ENCODE peak calls at places on chromosomes 11 and 22, in five cellular contexts. J is H9, W is astrocyte of the spinal cord, Y is lower leg skin, T is OCI-LY7. K is an unnamed sample.

GRCh38 chr22:49856766-49857618 is 3.3 kb downstream of the ZBED4 start:
- DNase-seq in J (no peak), W (no peak), Y (no peak), T (no peak), K (no peak)

GRCh38 chr11:68051191-68052136 is 12.6 kb downstream of the TCIRG1 start:
- DNase-seq in J (peak), W (no peak), Y (no peak), T (no peak), K (no peak)

GRCh38 chr11:60305906-60306619 is 21.0 kb upstream of the MS4A6E start:
- DNase-seq in J (no peak), W (peak), Y (no peak), T (no peak), K (no peak)

GRCh38 chr11:129681344-129682114 is 134.1 kb upstream of the TMEM45B start:
- DNase-seq in J (no peak), W (no peak), Y (peak), T (no peak), K (peak)

GRCh38 chr11:118305726-118306125 is 1.2 kb downstream of the CD3E start:
- DNase-seq in J (no peak), W (no peak), Y (no peak), T (no peak), K (no peak)

GRCh38 chr11:64173616-64174355 is 7.9 kb upstream of the MACROD1 start:
- DNase-seq in J (no peak), W (no peak), Y (no peak), T (no peak), K (no peak)

GRCh38 chr11:33457948-33458347 is 200.8 kb downstream of the HIPK3 start:
- DNase-seq in J (no peak), W (no peak), Y (no peak), T (no peak), K (no peak)

GRCh38 chr11:121754603-121755002 is 301.8 kb upstream of the SORL1-AS1 start:
- DNase-seq in J (no peak), W (no peak), Y (peak), T (no peak), K (no peak)

GRCh38 chr22:17706451-17706900 is 67.8 kb downstream of the BID start:
- DNase-seq in J (peak), W (peak), Y (no peak), T (peak), K (peak)

GRCh38 chr11:109734602-109735001 is 312.6 kb downstream of the C11orf87 start:
- DNase-seq in J (no peak), W (no peak), Y (no peak), T (no peak), K (no peak)

GRCh38 chr22:31876156-31877035 is 67.9 kb upstream of the YWHAH start:
- DNase-seq in J (no peak), W (no peak), Y (no peak), T (no peak), K (no peak)

GRCh38 chr11:44893250-44894216 is 57.1 kb downstream of the TP53I11 start:
- DNase-seq in J (no peak), W (no peak), Y (no peak), T (no peak), K (no peak)

GRCh38 chr11:61760946-61761345 is 8.5 kb downstream of the MYRF start:
- DNase-seq in J (no peak), W (no peak), Y (no peak), T (no peak), K (no peak)

GRCh38 chr11:128879817-128880216 is 11.3 kb upstream of the KCNJ5 start:
- DNase-seq in J (no peak), W (no peak), Y (no peak), T (no peak), K (no peak)

GRCh38 chr11:61516191-61516590 is 7.6 kb downstream of the LRRC10B start:
- DNase-seq in J (peak), W (no peak), Y (no peak), T (no peak), K (no peak)

GRCh38 chr22:44648085-44648820 is 53.8 kb upstream of the PRR5 start:
- DNase-seq in J (peak), W (no peak), Y (peak), T (no peak), K (no peak)

GRCh38 chr11:101944896-101945295 is 28.6 kb upstream of the ANGPTL5 start:
- DNase-seq in J (no peak), W (no peak), Y (no peak), T (no peak), K (no peak)

GRCh38 chr11:60762851-60763691 is 6.4 kb downstream of the MS4A15 start:
- DNase-seq in J (no peak), W (no peak), Y (no peak), T (peak), K (no peak)

GRCh38 chr11:65619281-65619928 is 3.8 kb downstream of the PCNX3 start:
- DNase-seq in J (no peak), W (no peak), Y (no peak), T (no peak), K (no peak)

GRCh38 chr11:102253018-102253775 is 64.1 kb upstream of the BIRC3 start:
- DNase-seq in J (peak), W (no peak), Y (no peak), T (no peak), K (no peak)

GRCh38 chr11:41789376-41789775 is 329.9 kb upstream of the LRRC4C start:
- DNase-seq in J (no peak), W (no peak), Y (no peak), T (no peak), K (no peak)

GRCh38 chr11:12673601-12673923 is 659 bp upstream of the TEAD1 start:
- DNase-seq in J (no peak), W (no peak), Y (no peak), T (no peak), K (no peak)
- TF ChIP-seq CTCF in J (no peak), W (no peak), Y (no peak), T (no peak), K (no peak)

DNA sequence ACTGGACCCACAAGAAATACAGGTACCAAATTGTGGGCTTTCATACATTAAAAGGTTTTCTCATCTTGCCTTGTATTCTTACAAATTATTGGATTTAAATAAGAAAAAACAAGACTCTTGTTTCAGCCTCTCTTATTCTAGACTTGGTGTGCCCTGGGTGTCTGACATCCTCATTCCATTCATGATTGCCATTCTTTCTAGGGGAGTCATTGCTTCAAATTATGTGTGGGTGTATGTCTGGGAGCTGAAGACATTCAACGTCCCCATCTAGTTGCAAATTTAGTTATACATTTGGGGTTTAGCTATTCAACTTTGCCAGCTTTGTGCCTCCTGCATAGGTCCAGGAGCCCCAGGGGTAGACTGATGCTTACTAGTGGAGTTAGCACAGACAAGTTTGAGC is 18.1 kb downstream of the MAML2 start:
- DNase-seq in J (no peak), W (peak), Y (no peak), T (no peak), K (no peak)
- TF ChIP-seq CTCF in J (no peak), W (no peak), Y (no peak), T (no peak), K (no peak)

GRCh38 chr11:112839051-112839450 is 122.2 kb upstream of the NCAM1 start:
- DNase-seq in J (no peak), W (no peak), Y (no peak), T (no peak), K (no peak)

GRCh38 chr11:112841719-112842118 is 119.5 kb upstream of the NCAM1 start:
- DNase-seq in J (no peak), W (no peak), Y (no peak), T (no peak), K (peak)

GRCh38 chr11:112834277-112834755 is 126.9 kb upstream of the NCAM1 start:
- DNase-seq in J (no peak), W (no peak), Y (no peak), T (no peak), K (no peak)

GRCh38 chr11:112835556-112835955 is 125.7 kb upstream of the NCAM1 start:
- DNase-seq in J (no peak), W (no peak), Y (no peak), T (no peak), K (no peak)

GRCh38 chr11:112837162-112837826 is 123.9 kb upstream of the NCAM1 start:
- DNase-seq in J (peak), W (no peak), Y (no peak), T (no peak), K (no peak)
- TF ChIP-seq CTCF in J (peak), W (peak), Y (no peak), T (peak), K (no peak)

GRCh38 chr11:93773601-93774200 is 10.4 kb upstream of the MED17 start:
- DNase-seq in J (no peak), W (no peak), Y (no peak), T (no peak), K (no peak)

GRCh38 chr11:93772123-93772522 is 12.0 kb upstream of the MED17 start:
- DNase-seq in J (no peak), W (no peak), Y (no peak), T (no peak), K (no peak)

GRCh38 chr11:93770160-93770559 is 13.9 kb upstream of the MED17 start:
- DNase-seq in J (no peak), W (no peak), Y (no peak), T (no peak), K (no peak)

GRCh38 chr11:93773045-93773477 is 11.0 kb upstream of the MED17 start:
- DNase-seq in J (peak), W (no peak), Y (no peak), T (no peak), K (no peak)

GRCh38 chr11:93775289-93775688 is 8.8 kb upstream of the MED17 start:
- DNase-seq in J (peak), W (no peak), Y (no peak), T (peak), K (no peak)
- TF ChIP-seq CTCF in J (peak), W (peak), Y (no peak), T (peak), K (peak)

GRCh38 chr22:46843691-46844297 is 81.3 kb downstream of the TBC1D22A start:
- DNase-seq in J (no peak), W (peak), Y (peak), T (no peak), K (no peak)

GRCh38 chr22:46844606-46845210 is 82.3 kb downstream of the TBC1D22A start:
- DNase-seq in J (no peak), W (no peak), Y (peak), T (no peak), K (no peak)

GRCh38 chr22:46846832-46847355 is 84.4 kb downstream of the TBC1D22A start:
- DNase-seq in J (no peak), W (peak), Y (peak), T (no peak), K (peak)

GRCh38 chr22:46846154-46846831 is 83.8 kb downstream of the TBC1D22A start:
- DNase-seq in J (no peak), W (no peak), Y (peak), T (no peak), K (peak)

DNA sequence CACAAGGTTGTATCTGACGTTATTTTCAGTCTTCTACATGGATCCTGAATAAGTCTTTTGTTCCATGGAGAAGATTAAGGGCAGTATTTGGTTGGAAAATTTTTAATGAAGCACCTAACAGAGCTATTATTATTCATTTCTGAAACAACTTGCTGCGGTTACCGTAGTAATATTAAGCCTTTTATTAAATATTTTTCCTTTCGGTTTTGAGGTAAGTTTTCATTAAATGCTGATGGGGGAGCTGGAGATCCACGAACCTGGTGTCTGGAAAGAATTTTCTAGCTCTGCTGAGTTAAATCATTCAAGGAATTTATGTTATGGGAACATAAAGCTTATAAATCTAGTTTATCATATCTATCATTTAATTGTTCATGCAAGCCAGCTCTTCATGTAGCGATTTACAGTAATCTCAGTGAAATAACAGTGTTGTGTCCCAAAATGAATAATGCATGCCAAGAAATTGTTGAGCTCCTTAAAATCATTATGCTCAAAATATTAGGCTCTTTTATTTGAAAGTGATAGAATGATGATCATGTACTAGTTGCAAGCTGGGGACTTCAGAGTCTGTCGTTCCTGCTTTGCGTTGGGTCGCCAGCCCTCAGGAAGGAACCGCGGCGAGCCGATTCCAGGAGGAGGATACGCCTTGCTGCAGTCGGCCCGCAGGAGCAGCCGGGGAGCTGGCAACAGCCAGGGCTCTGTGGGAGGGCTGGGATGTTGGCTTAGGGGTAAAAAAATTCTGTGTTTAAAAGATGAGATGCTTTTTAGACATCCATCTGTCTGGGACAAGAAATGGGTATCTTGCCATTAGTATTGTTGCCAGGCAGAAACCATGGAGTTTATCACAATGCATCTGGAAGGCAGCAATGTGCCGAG is 83.1 kb downstream of the TBC1D22A start:
- DNase-seq in J (no peak), W (peak), Y (peak), T (no peak), K (peak)
- TF ChIP-seq CTCF in J (peak), W (peak), Y (no peak), T (peak), K (peak)

DNA sequence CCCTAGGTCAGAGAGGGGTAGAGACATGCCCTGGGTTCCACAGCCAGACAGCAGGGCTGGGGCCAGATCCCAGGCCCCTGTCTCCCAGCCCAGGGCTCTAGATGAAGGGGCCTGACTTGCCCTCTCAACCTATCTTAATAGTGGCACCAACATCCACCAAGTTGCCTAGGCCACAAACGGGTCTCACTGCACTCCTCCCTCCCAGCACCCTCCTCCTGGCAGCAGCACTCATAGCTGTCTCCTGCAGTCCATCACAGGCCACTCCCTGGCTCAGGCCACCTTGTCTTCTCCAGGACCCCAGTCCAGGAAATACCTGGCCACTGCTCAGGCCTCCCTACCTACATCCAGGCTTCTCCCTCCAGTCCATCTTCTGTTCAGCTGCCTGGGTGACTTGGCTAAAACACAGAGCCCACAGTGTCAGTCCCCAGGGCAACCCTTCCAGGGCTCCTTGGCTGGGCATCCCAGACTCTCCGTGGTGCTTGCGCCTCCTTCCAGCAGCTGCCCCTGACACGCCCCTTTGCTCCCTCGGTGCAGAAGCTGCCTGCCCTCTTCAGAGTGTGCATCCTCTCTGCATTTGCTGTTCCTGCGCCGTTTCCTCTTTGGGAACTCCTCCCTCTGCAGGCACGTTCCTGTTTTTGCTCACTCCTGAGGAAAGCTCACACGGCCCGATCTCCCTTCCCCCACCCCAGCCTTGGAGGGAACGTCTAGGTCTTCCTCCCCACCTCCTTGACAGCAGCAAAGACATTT is 40.5 kb downstream of the LRRC32 start:
- DNase-seq in J (no peak), W (no peak), Y (peak), T (no peak), K (peak)
- TF ChIP-seq CTCF in J (no peak), W (no peak), Y (no peak), T (no peak), K (no peak)

GRCh38 chr11:12086271-12087074 is 23.9 kb upstream of the MICAL2 start:
- DNase-seq in J (no peak), W (peak), Y (peak), T (no peak), K (no peak)

GRCh38 chr11:12088531-12088930 is 21.9 kb upstream of the MICAL2 start:
- DNase-seq in J (no peak), W (no peak), Y (peak), T (no peak), K (no peak)

GRCh38 chr11:12085371-12086251 is 24.8 kb upstream of the MICAL2 start:
- DNase-seq in J (no peak), W (no peak), Y (peak), T (no peak), K (no peak)

GRCh38 chr11:12088047-12088481 is 22.3 kb upstream of the MICAL2 start:
- DNase-seq in J (no peak), W (peak), Y (peak), T (no peak), K (no peak)

DNA sequence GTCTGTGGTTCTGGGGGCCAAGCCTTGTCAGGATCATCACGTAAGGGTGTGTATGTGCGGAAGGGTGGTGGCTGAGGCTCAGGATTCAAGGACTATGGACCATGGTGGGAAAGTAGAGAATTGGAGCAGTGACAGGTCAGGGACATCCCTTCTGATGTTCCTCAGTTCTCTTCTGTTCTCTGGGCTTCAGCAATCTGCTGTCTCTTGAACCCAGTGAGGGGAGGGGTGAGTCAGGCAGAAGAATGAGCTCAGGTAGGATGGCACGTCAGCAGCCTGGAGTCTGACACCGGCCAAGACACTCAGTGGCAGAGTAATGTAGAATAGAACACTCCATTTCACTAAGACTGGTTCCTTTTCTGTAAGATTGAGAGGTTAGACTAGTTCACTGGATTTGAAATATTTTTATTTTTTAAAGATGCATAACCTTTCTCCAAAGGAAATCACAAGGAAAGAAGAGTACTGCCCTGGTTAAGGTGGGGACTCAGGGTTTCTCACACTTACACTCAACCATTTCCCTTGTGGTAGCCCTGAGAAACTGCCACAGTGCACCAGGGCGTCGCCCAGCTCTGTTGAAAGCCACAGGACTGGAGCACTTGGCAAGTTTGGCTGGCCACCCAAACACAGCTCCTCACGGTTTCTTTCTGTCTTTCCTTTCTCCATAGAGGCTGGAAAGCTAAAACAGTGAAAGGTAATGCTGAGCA is 23.2 kb upstream of the MICAL2 start:
- DNase-seq in J (no peak), W (peak), Y (peak), T (no peak), K (no peak)
- TF ChIP-seq CTCF in J (peak), W (peak), Y (no peak), T (no peak), K (peak)

DNA sequence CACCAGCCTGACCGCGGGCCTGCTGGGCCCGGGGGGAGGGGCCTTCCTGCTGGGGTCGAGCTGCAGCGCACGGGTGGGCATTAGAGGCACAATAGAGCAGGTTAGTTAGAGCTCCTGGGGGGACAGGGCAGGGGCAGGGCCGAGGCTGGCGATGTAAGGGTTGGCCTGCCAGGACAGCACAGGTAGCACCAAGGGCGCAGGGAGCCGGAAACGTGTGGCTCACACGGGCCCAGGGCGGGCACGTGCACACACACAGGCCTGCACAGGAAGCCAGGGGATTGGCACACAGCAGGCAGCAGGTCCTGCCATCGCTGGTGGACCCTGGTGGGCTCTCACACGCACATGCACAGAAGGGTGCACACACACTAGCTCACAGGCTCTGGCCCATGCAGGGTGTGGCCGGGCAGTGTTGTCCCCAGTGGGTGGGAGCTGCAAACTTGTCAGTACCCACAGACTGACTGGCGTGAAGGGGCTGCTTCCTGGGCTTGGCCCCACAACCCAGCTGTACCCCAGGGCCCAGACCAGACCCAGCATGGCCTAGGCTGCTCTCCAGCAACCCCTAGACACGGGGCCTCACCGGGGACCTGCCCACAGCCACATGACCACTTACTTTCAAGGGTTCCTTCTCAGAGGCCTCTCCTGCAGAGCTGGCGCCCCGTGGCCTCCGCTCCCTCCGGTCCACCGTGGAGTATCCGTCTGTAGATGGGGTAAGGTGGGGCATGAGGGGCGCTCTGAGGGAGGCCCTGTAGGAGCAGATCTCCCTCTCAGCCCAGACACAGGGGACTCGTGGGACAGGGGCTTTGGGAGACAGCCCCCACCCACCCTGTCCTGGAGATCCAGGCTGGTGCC is 29.9 kb upstream of the TXNRD2 start:
- DNase-seq in J (no peak), W (no peak), Y (no peak), T (no peak), K (no peak)
- TF ChIP-seq CTCF in J (no peak), W (no peak), Y (no peak), T (no peak), K (no peak)

K was measured in osteocyte.